ENCODE peak calls at places on chromosomes 1 and 21, in eight cellular contexts. One of them, this sample, is unnamed.

GRCh38 chr1:204494281-204495077 is at the start of gene PIK3C2B:
- DNase-seq in Peyer's patch: peak; percentile 91
- DNase-seq in astrocyte of the spinal cord: peak; percentile 69
- DNase-seq in activated T-cell treated with anti-CD3 and anti-CD28 coated beads for 24 hours: peak; percentile 62
- DNase-seq in GM23248: peak; percentile 91
- DNase-seq in H7: peak; percentile 96
- DNase-seq in amygdala: peak; percentile 78
- DNase-seq in AG08396: peak; percentile 94
- DNase-seq in this sample: peak; percentile 91

GRCh38 chr1:203271018-203271743 is 34.1 kb upstream of the BTG2 start:
- DNase-seq in Peyer's patch: peak; percentile 92
- DNase-seq in astrocyte of the spinal cord: peak; percentile 60
- DNase-seq in activated T-cell treated with anti-CD3 and anti-CD28 coated beads for 24 hours: peak; percentile 73
- DNase-seq in GM23248: peak; percentile 68
- DNase-seq in H7: peak; percentile 52
- DNase-seq in amygdala: peak; percentile 29
- DNase-seq in AG08396: peak; percentile 60
- DNase-seq in this sample: no peak

GRCh38 chr1:199878818-199879217 is 148.7 kb upstream of the NR5A2 start:
- DNase-seq in Peyer's patch: no peak
- DNase-seq in astrocyte of the spinal cord: no peak
- DNase-seq in activated T-cell treated with anti-CD3 and anti-CD28 coated beads for 24 hours: no peak
- DNase-seq in GM23248: no peak
- DNase-seq in H7: no peak
- DNase-seq in amygdala: no peak
- DNase-seq in AG08396: no peak
- DNase-seq in this sample: no peak

GRCh38 chr21:43865471-43866181 is 603 bp downstream of the AGPAT3 start:
- DNase-seq in Peyer's patch: peak; percentile 79
- DNase-seq in astrocyte of the spinal cord: no peak
- DNase-seq in activated T-cell treated with anti-CD3 and anti-CD28 coated beads for 24 hours: no peak
- DNase-seq in GM23248: peak; percentile 66
- DNase-seq in H7: peak; percentile 89
- DNase-seq in amygdala: no peak
- DNase-seq in AG08396: peak; percentile 83
- DNase-seq in this sample: peak; percentile 76

GRCh38 chr1:110112656-110113055 is 413 bp downstream of the UBL4B start:
- DNase-seq in Peyer's patch: no peak
- DNase-seq in astrocyte of the spinal cord: no peak
- DNase-seq in activated T-cell treated with anti-CD3 and anti-CD28 coated beads for 24 hours: no peak
- DNase-seq in GM23248: no peak
- DNase-seq in H7: no peak
- DNase-seq in amygdala: no peak
- DNase-seq in AG08396: no peak
- DNase-seq in this sample: no peak

GRCh38 chr21:14531927-14532326 is 14.2 kb downstream of the SAMSN1 start:
- DNase-seq in Peyer's patch: no peak
- DNase-seq in astrocyte of the spinal cord: no peak
- DNase-seq in activated T-cell treated with anti-CD3 and anti-CD28 coated beads for 24 hours: no peak
- DNase-seq in GM23248: no peak
- DNase-seq in H7: no peak
- DNase-seq in amygdala: no peak
- DNase-seq in AG08396: no peak
- DNase-seq in this sample: no peak

GRCh38 chr21:21385404-21385803 is 387.2 kb downstream of the NCAM2 start:
- DNase-seq in Peyer's patch: no peak
- DNase-seq in astrocyte of the spinal cord: no peak
- DNase-seq in activated T-cell treated with anti-CD3 and anti-CD28 coated beads for 24 hours: no peak
- DNase-seq in GM23248: no peak
- DNase-seq in H7: no peak
- DNase-seq in amygdala: no peak
- DNase-seq in AG08396: no peak
- DNase-seq in this sample: no peak

GRCh38 chr1:226863446-226863845 is 7.0 kb upstream of the PSEN2 start:
- DNase-seq in Peyer's patch: no peak
- DNase-seq in astrocyte of the spinal cord: peak; percentile 61
- DNase-seq in activated T-cell treated with anti-CD3 and anti-CD28 coated beads for 24 hours: no peak
- DNase-seq in GM23248: peak; percentile 75
- DNase-seq in H7: peak; percentile 55
- DNase-seq in amygdala: no peak
- DNase-seq in AG08396: peak; percentile 67
- DNase-seq in this sample: no peak

GRCh38 chr1:8055973-8056372 is 29.9 kb upstream of the ERRFI1 start:
- DNase-seq in Peyer's patch: no peak
- DNase-seq in astrocyte of the spinal cord: peak; percentile 81
- DNase-seq in activated T-cell treated with anti-CD3 and anti-CD28 coated beads for 24 hours: no peak
- DNase-seq in GM23248: peak; percentile 88
- DNase-seq in H7: no peak
- DNase-seq in amygdala: no peak
- DNase-seq in AG08396: no peak
- DNase-seq in this sample: no peak

GRCh38 chr1:43774359-43774758 is 67.0 kb downstream of the ST3GAL3 start:
- DNase-seq in Peyer's patch: no peak
- DNase-seq in astrocyte of the spinal cord: peak; percentile 46
- DNase-seq in activated T-cell treated with anti-CD3 and anti-CD28 coated beads for 24 hours: no peak
- DNase-seq in GM23248: peak; percentile 90
- DNase-seq in H7: no peak
- DNase-seq in amygdala: no peak
- DNase-seq in AG08396: peak; percentile 43
- DNase-seq in this sample: no peak

This sample was measured in GM12892.